ENCODE peak calls at places on chromosomes 1 and 21, in five cellular contexts. Z is K562, T is H1, R is GM12878, H is HepG2. Q is an unnamed sample.

GRCh38 chr21:37319551-37319950 is 47.0 kb upstream of the DYRK1A start:
- DNase-seq in Z (no peak), T (no peak), R (no peak), H (no peak), Q (no peak)

GRCh38 chr1:36622741-36623648 is 140.3 kb upstream of the CSF3R start:
- DNase-seq in Z (no peak), T (no peak), R (no peak), H (peak), Q (no peak)

GRCh38 chr1:3714814-3715213 is 37.4 kb upstream of the CCDC27 start:
- DNase-seq in Z (no peak), T (no peak), R (no peak), H (no peak), Q (no peak)

GRCh38 chr1:84253041-84253440 is 48.5 kb upstream of the SAMD13 start:
- DNase-seq in Z (no peak), T (no peak), R (no peak), H (no peak), Q (no peak)

GRCh38 chr1:221487781-221488520 is 253.9 kb downstream of the DUSP10 start:
- DNase-seq in Z (no peak), T (no peak), R (no peak), H (no peak), Q (no peak)

GRCh38 chr1:229716064-229716463 is 90.0 kb downstream of the URB2 start:
- DNase-seq in Z (no peak), T (no peak), R (no peak), H (no peak), Q (peak)

GRCh38 chr1:241972703-241973375 is 15.3 kb downstream of the BECN2 start:
- DNase-seq in Z (no peak), T (no peak), R (no peak), H (peak), Q (peak)

GRCh38 chr1:81802601-81803422 is 2.1 kb downstream of the ADGRL2 start:
- DNase-seq in Z (no peak), T (peak), R (no peak), H (no peak), Q (peak)

GRCh38 chr1:5526822-5527551 is 465.2 kb downstream of the NPHP4 start:
- DNase-seq in Z (no peak), T (no peak), R (no peak), H (no peak), Q (no peak)

GRCh38 chr21:42068592-42068991 is 2.5 kb upstream of the UMODL1 start:
- DNase-seq in Z (no peak), T (no peak), R (no peak), H (no peak), Q (no peak)

GRCh38 chr1:89277725-89278124 is 5.1 kb upstream of the GBP5 start:
- DNase-seq in Z (no peak), T (no peak), R (no peak), H (no peak), Q (no peak)

GRCh38 chr1:18090636-18091035 is 17.0 kb upstream of the IGSF21 start:
- DNase-seq in Z (no peak), T (peak), R (no peak), H (no peak), Q (peak)

GRCh38 chr1:167456500-167456899 is 61.8 kb downstream of the CD247 start:
- DNase-seq in Z (no peak), T (no peak), R (no peak), H (no peak), Q (no peak)

GRCh38 chr1:228964178-228964819 is 229.0 kb downstream of the RHOU start:
- DNase-seq in Z (no peak), T (no peak), R (no peak), H (peak), Q (no peak)

GRCh38 chr1:201655910-201656669 is 117.2 kb downstream of the NAV1 start:
- DNase-seq in Z (no peak), T (no peak), R (no peak), H (no peak), Q (no peak)

GRCh38 chr1:210646258-210646616 is 317.5 kb downstream of the HHAT start:
- DNase-seq in Z (no peak), T (no peak), R (no peak), H (no peak), Q (no peak)

GRCh38 chr1:28887835-28888682 is 26.3 kb upstream of the EPB41 start:
- DNase-seq in Z (peak), T (peak), R (no peak), H (no peak), Q (peak)

GRCh38 chr1:55447488-55447887 is 232.3 kb upstream of the USP24 start:
- DNase-seq in Z (no peak), T (no peak), R (no peak), H (peak), Q (no peak)

GRCh38 chr1:230163205-230163604 is 96.2 kb downstream of the GALNT2 start:
- DNase-seq in Z (no peak), T (no peak), R (no peak), H (no peak), Q (no peak)

GRCh38 chr1:6867688-6868370 is 82.6 kb downstream of the CAMTA1 start:
- DNase-seq in Z (no peak), T (no peak), R (no peak), H (no peak), Q (no peak)

GRCh38 chr1:231240531-231240882 is 505 bp upstream of the GNPAT start:
- DNase-seq in Z (no peak), T (no peak), R (no peak), H (no peak), Q (no peak)

GRCh38 chr1:9871707-9872425 is 38.2 kb downstream of the CTNNBIP1 start:
- DNase-seq in Z (no peak), T (no peak), R (no peak), H (no peak), Q (no peak)

GRCh38 chr1:209884665-209885117 is 53.3 kb upstream of the SYT14 start:
- DNase-seq in Z (peak), T (no peak), R (peak), H (peak), Q (no peak)

GRCh38 chr1:170075186-170075585 is 691 bp upstream of the KIFAP3 start:
- DNase-seq in Z (no peak), T (no peak), R (no peak), H (no peak), Q (no peak)
- TF ChIP-seq CREB1 in Z (no peak), T (no peak), R (no peak), H (no peak), Q (no peak)

GRCh38 chr1:159835862-159836518 is 9.3 kb downstream of the SLAMF8 start:
- DNase-seq in Z (peak), T (no peak), R (no peak), H (no peak), Q (no peak)
- TF ChIP-seq CTCF in Z (peak), T (peak), R (peak), H (no peak), Q (no peak)

GRCh38 chr1:223245411-223245810 is 102.4 kb upstream of the TLR5 start:
- DNase-seq in Z (no peak), T (peak), R (no peak), H (no peak), Q (no peak)

GRCh38 chr1:223244366-223245103 is 101.5 kb upstream of the TLR5 start:
- DNase-seq in Z (peak), T (peak), R (peak), H (no peak), Q (no peak)

GRCh38 chr1:223242382-223242955 is 99.4 kb upstream of the TLR5 start:
- DNase-seq in Z (no peak), T (no peak), R (no peak), H (no peak), Q (no peak)

GRCh38 chr1:223242971-223243370 is 99.9 kb upstream of the TLR5 start:
- DNase-seq in Z (no peak), T (no peak), R (no peak), H (no peak), Q (no peak)

DNA sequence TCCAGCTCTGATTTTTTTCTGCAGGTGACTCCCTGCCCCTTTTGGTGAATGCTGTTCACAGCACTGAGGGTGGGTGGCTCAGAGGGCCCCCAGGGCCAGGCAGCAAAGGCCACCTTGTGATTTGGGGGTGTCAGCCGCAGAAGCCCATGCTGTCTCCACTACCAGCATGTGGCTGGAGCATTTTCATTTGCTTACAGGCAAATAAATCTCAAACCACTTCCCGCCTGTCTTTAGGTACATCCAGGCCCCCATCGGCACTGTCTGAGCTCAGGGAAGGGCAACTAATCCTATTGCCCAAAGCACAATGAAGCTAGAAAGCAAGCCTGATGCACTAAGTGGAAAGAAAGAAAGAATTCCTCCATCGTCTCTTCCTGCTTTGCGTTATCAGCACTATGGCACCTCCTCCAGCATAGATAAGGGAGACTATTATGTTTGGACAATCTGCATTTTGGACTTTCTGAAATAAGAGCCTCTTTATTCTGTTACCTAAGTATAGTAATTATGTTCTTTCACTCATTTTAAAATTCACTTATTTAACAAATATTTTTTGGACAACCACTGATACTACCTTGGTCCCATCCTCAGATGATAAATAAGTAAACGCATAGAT is 100.5 kb upstream of the TLR5 start:
- DNase-seq in Z (no peak), T (no peak), R (no peak), H (no peak), Q (no peak)
- TF ChIP-seq USF2 in Z (no peak), T (no peak), R (no peak), H (no peak), Q (no peak)

DNA sequence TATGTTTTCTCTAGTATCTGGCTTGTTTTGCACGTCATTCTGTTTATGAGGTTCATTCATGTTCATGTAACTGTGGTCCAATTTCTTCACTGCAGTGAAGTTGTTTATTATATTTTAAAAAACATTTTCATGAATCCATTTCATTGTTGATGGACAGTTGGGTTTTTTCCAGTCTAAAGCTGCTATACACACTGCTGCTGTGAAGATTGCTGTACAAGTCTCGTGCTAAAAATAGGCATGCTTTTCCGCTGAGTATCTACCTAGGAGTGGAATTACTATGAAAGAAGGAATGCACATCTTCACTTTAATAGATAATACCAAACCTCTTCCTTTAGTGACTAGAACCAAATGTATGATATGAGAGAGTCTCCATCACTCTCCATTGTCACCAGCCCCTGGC is 49.0 kb upstream of the ETS2 start:
- DNase-seq in Z (no peak), T (no peak), R (no peak), H (no peak), Q (no peak)
- TF ChIP-seq CREB1 in Z (no peak), T (no peak), R (no peak), H (no peak), Q (no peak)

GRCh38 chr1:233732206-233732605 is 118.3 kb downstream of the KCNK1 start:
- DNase-seq in Z (no peak), T (no peak), R (no peak), H (no peak), Q (no peak)
- TF ChIP-seq CTCF in Z (no peak), T (no peak), R (no peak), H (no peak), Q (no peak)

DNA sequence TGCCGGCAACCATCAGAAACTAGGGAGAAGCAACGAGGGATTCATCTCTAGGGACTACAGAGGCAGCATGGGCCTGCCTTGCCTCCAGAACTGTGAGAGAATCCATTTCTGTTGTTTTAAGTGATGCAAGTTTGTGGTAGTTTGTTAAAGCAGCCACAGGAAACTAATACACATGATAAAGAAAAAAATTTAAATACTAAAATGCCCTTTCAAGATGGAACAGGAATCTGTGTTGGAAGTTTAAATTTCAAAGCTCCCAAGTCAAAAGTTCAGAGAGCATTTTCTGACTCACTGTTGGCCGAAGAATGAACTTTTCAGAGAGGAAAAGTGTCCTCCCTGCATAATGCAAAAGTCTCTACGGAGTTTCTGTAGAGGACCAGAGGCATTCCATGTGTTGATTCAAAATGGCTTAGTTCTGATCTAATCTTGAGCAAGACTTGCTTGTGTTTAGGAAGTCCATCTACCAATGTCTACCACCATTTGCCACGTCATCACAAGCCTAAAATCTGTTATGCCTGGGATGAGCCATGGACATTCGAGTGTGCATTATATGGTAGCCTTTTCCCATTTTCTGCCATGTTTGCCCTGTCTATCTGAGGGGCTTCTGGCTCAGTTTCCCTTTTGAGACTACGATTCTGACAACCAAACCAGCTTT is 22.4 kb upstream of the ARHGAP29 start:
- DNase-seq in Z (no peak), T (no peak), R (no peak), H (no peak), Q (peak)
- TF ChIP-seq USF2 in Z (no peak), T (no peak), R (no peak), H (no peak), Q (no peak)

GRCh38 chr1:60764489-60764888 is 317.9 kb upstream of the NFIA start:
- DNase-seq in Z (no peak), T (no peak), R (no peak), H (no peak), Q (no peak)

GRCh38 chr1:60763713-60764112 is 318.6 kb upstream of the NFIA start:
- DNase-seq in Z (no peak), T (no peak), R (no peak), H (no peak), Q (no peak)

GRCh38 chr1:60762176-60762575 is 320.2 kb upstream of the NFIA start:
- DNase-seq in Z (no peak), T (no peak), R (no peak), H (no peak), Q (no peak)

GRCh38 chr1:60759257-60759656 is 323.1 kb upstream of the NFIA start:
- DNase-seq in Z (no peak), T (no peak), R (no peak), H (no peak), Q (no peak)

DNA sequence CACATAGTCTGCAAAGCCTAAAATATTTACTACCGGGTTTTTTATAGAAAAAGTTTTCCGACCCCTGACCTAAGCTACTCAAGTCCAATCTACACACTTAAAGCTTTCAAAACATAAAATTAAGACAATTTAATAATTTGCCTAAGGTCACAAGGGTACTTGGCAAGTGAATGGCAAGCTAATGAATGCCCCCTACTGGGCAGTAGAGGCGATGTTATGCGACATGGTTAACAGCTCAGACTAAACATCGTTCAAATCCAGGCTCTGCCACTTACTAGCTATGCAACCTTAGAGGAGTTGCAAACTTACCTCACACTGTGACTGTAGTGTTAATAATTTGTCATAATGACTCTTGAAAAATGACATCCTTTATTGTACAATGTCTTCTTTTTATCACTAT is 317.2 kb upstream of the NFIA start:
- DNase-seq in Z (peak), T (no peak), R (no peak), H (peak), Q (peak)
- TF ChIP-seq CREB1 in Z (no peak), T (peak), R (no peak), H (no peak), Q (no peak)

GRCh38 chr1:12452262-12452661 is 165.7 kb downstream of the DHRS3 start:
- DNase-seq in Z (no peak), T (no peak), R (no peak), H (no peak), Q (no peak)

GRCh38 chr1:12453400-12454343 is 164.3 kb downstream of the DHRS3 start:
- DNase-seq in Z (peak), T (no peak), R (no peak), H (peak), Q (no peak)

GRCh38 chr1:12457771-12458170 is 160.2 kb downstream of the DHRS3 start:
- DNase-seq in Z (no peak), T (no peak), R (no peak), H (no peak), Q (no peak)

GRCh38 chr1:12456979-12457378 is 161.0 kb downstream of the DHRS3 start:
- DNase-seq in Z (no peak), T (no peak), R (no peak), H (no peak), Q (no peak)

GRCh38 chr1:12454406-12455391 is 163.3 kb downstream of the DHRS3 start:
- DNase-seq in Z (peak), T (no peak), R (no peak), H (no peak), Q (no peak)
- TF ChIP-seq CTCF in Z (no peak), T (no peak), R (no peak), H (no peak), Q (no peak)

GRCh38 chr1:165862448-165862847 is 35.0 kb downstream of the UCK2 start:
- DNase-seq in Z (no peak), T (no peak), R (no peak), H (no peak), Q (no peak)
- TF ChIP-seq USF2 in Z (no peak), T (no peak), R (no peak), H (no peak), Q (no peak)

GRCh38 chr1:183199304-183199703 is 13.2 kb downstream of the LAMC2 start:
- DNase-seq in Z (no peak), T (no peak), R (no peak), H (no peak), Q (no peak)

GRCh38 chr1:183195146-183195571 is 9.1 kb downstream of the LAMC2 start:
- DNase-seq in Z (no peak), T (no peak), R (no peak), H (no peak), Q (no peak)

GRCh38 chr1:183200451-183200850 is 14.4 kb downstream of the LAMC2 start:
- DNase-seq in Z (no peak), T (no peak), R (no peak), H (no peak), Q (no peak)

GRCh38 chr1:183197762-183198161 is 11.7 kb downstream of the LAMC2 start:
- DNase-seq in Z (no peak), T (no peak), R (no peak), H (no peak), Q (no peak)

DNA sequence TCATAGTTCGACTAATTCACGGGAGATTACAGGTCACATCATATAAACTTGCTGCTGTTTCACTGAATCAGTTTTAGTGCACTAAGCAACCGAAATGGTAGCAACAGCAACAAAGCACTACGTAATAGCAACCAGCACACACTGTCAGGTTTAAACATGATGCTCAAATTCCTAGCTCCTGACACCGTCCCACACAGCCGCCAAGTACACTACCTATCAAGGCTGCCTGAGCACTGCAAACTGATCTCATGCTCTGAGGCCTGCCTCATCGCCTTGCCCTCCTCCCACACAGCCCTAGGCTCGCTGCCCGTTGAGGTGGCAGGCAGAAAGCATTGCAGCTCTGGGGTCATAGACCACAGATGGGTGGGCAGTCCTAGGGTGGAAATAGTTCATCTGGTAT is 12.4 kb downstream of the LAMC2 start:
- DNase-seq in Z (no peak), T (no peak), R (no peak), H (no peak), Q (no peak)
- TF ChIP-seq CREB1 in Z (no peak), T (no peak), R (no peak), H (no peak), Q (no peak)